ENCODE peak calls at places on chromosomes 5 and 9, in four cellular contexts. G is OCI-LY7, C is neural progenitor cell, Z is hepatocyte. X is an unnamed sample.

GRCh38 chr9:123749580-123750202 is 180.2 kb downstream of the DENND1A start:
- DNase-seq in G (peak), C (no peak), Z (no peak), X (peak)

GRCh38 chr9:36470891-36471290 is 70.8 kb upstream of the RNF38 start:
- DNase-seq in G (peak), C (no peak), Z (peak), X (peak)

GRCh38 chr5:74766348-74766886 is 500 bp downstream of the GFM2 start:
- DNase-seq in G (peak), C (peak), Z (peak), X (peak)

GRCh38 chr5:66324357-66324756 is 180.3 kb downstream of the SREK1 start:
- DNase-seq in G (no peak), C (no peak), Z (no peak), X (no peak)

GRCh38 chr9:130701059-130702022 is 7.8 kb downstream of the EXOSC2 start:
- DNase-seq in G (peak), C (peak), Z (peak), X (peak)

GRCh38 chr5:15791274-15791673 is 291.3 kb downstream of the FBXL7 start:
- DNase-seq in G (no peak), C (no peak), Z (no peak), X (no peak)

GRCh38 chr9:115883467-115884329 is 269.9 kb upstream of the PAPPA start:
- DNase-seq in G (peak), C (peak), Z (peak), X (peak)

GRCh38 chr5:154519375-154519774 is 41.3 kb upstream of the HAND1 start:
- DNase-seq in G (no peak), C (no peak), Z (no peak), X (peak)

GRCh38 chr5:108141676-108142075 is 240.2 kb downstream of the FBXL17 start:
- DNase-seq in G (no peak), C (no peak), Z (no peak), X (peak)

GRCh38 chr9:38141751-38142150 is 72.7 kb upstream of the SHB start:
- DNase-seq in G (no peak), C (no peak), Z (no peak), X (peak)

GRCh38 chr5:150066901-150067396 is 19.4 kb downstream of the CSF1R start:
- DNase-seq in G (no peak), C (no peak), Z (no peak), X (peak)

GRCh38 chr9:105132576-105132975 is 111.9 kb upstream of the SLC44A1 start:
- DNase-seq in G (no peak), C (no peak), Z (peak), X (peak)

GRCh38 chr9:112751059-112751795 is 667 bp downstream of the SNX30 start:
- DNase-seq in G (peak), C (peak), Z (peak), X (peak)

GRCh38 chr9:113532809-113533190 is 69.3 kb downstream of the RGS3 start:
- DNase-seq in G (no peak), C (no peak), Z (no peak), X (no peak)

GRCh38 chr5:75756991-75757390 is 39.8 kb upstream of the POC5 start:
- DNase-seq in G (no peak), C (no peak), Z (no peak), X (no peak)

GRCh38 chr5:135033026-135033861 is 784 bp downstream of the PITX1 start:
- DNase-seq in G (peak), C (peak), Z (peak), X (no peak)

GRCh38 chr5:179272326-179273073 is 72.8 kb downstream of the ADAMTS2 start:
- DNase-seq in G (no peak), C (peak), Z (no peak), X (no peak)

GRCh38 chr9:96068511-96068910 is 193.0 kb downstream of the ERCC6L2 start:
- DNase-seq in G (no peak), C (no peak), Z (no peak), X (no peak)

GRCh38 chr9:13967011-13967410 is 346.9 kb downstream of the NFIB start:
- DNase-seq in G (no peak), C (peak), Z (no peak), X (peak)

GRCh38 chr9:13970018-13970417 is 343.9 kb downstream of the NFIB start:
- DNase-seq in G (no peak), C (no peak), Z (no peak), X (peak)

GRCh38 chr9:13970426-13970825 is 343.5 kb downstream of the NFIB start:
- DNase-seq in G (no peak), C (no peak), Z (no peak), X (no peak)

GRCh38 chr9:13971415-13971814 is 342.5 kb downstream of the NFIB start:
- DNase-seq in G (no peak), C (no peak), Z (no peak), X (no peak)

GRCh38 chr9:13967493-13967892 is 346.4 kb downstream of the NFIB start:
- DNase-seq in G (no peak), C (no peak), Z (no peak), X (no peak)
- TF ChIP-seq CTCF in G (no peak), C (no peak), Z (no peak), X (no peak)

DNA sequence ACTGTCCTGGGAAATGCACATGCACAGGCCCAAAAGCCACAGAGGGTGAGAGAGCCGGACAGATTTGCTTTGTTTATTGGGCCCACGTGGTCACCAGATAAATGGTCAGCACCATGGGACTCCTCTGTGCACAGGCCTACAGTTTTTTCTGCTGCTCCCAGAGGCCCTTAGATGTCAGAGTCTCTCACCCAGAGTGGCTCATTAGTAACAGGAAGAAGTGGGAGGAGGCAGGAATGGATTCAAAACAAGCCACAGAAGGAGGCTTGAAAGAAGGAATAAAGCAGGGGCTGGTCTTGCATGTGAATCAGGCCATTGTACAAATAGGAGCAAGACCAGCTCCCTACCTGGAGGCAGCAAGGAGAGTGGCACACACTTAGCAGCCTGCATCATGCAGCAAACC is 314.5 kb downstream of the TLE1 start:
- DNase-seq in G (no peak), C (no peak), Z (no peak), X (peak)
- H2AFZ ChIP-seq in G (no peak), C (no peak), Z (no peak), X (no peak)

GRCh38 chr5:140153255-140153654 is 21.7 kb upstream of the CYSTM1 start:
- DNase-seq in G (no peak), C (no peak), Z (no peak), X (no peak)

GRCh38 chr5:140153905-140154304 is 21.1 kb upstream of the CYSTM1 start:
- DNase-seq in G (no peak), C (peak), Z (no peak), X (no peak)

GRCh38 chr5:140159014-140159927 is 15.7 kb upstream of the CYSTM1 start:
- DNase-seq in G (no peak), C (no peak), Z (no peak), X (no peak)

GRCh38 chr5:140160432-140160831 is 14.6 kb upstream of the CYSTM1 start:
- DNase-seq in G (no peak), C (no peak), Z (no peak), X (no peak)

GRCh38 chr5:140157032-140157781 is 17.8 kb upstream of the CYSTM1 start:
- DNase-seq in G (peak), C (peak), Z (peak), X (peak)
- TF ChIP-seq CTCF in G (peak), C (peak), Z (peak), X (peak)

GRCh38 chr5:13660072-13660471 is 284.4 kb downstream of the DNAH5 start:
- DNase-seq in G (no peak), C (peak), Z (no peak), X (peak)

GRCh38 chr5:13658761-13659160 is 285.7 kb downstream of the DNAH5 start:
- DNase-seq in G (no peak), C (no peak), Z (no peak), X (no peak)

GRCh38 chr5:13662646-13663045 is 281.8 kb downstream of the DNAH5 start:
- DNase-seq in G (no peak), C (no peak), Z (no peak), X (peak)

GRCh38 chr5:13664377-13664776 is 280.1 kb downstream of the DNAH5 start:
- DNase-seq in G (no peak), C (no peak), Z (no peak), X (peak)

DNA sequence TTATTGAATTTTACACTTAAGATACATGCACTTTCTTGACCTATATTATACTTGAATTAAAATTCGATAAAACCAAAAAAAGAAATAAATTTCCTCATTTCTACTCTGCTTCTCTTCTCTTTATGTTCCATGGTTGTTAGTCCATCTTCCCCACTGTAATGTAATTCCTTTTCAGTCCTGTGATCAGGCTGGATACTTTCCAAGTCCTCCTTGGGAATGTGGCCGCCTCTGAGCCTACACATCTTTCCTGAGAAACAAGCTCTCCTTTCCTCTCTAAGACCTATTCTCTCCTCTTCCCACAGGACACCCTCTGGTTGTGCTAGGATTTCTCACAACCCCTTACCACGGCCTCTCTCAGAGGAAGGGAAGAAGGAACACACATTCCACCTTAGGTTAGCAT is 285.1 kb downstream of the DNAH5 start:
- DNase-seq in G (no peak), C (no peak), Z (no peak), X (peak)
- H2AFZ ChIP-seq in G (no peak), C (no peak), Z (no peak), X (no peak)

DNA sequence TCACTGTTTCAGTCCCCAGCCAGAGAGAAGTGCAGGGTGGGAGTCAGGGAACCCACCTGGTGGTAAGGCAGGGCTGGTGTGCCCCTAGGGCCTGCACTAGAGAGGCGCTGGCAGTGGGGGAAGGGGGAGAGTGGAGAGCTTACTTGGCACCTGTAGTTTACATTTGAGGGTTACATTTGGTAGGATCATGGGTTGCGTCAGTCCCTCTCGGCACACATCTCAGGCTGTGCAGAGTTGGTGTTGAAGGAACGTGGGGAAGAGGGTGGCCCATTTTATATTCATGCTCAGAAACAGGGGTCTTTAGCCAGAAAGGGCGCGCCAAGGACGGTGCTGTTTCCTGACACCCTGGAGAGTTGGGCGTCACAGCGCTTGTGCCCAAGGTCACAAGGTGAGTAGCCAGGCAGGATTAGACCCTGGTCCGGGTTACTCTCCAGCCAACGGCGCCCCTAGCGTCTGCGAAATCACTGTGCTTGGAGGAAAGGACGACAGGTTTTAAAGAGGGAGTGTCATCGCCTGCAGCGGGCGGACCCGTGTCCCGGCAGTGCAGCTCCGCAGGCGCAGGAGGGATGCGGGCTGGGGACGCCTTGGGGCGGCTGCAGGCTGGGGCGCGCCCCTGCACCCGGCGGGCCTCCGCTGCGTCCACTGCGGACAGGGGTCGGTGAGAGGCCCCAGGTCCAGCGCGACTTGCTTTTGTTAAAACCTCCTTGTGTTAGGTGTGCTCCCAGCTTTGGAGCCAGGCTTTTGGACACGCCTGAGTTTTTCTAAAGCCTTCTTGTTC is 272.6 kb downstream of the FANCC start:
- DNase-seq in G (no peak), C (peak), Z (peak), X (no peak)
- TF ChIP-seq CTCF in G (no peak), C (peak), Z (peak), X (no peak)

X was measured in astrocyte.